ENCODE peak calls at places on chromosomes 11 and 22, in five cellular contexts. N is hepatocyte, E is fibroblast of lung, C is upper lobe of right lung, F is substantia nigra. O is an unnamed sample.

GRCh38 chr11:96614846-96615245 is 225.0 kb downstream of the JRKL start:
- DNase-seq in E (no peak), F (no peak), C (no peak), N (no peak), O (no peak)

GRCh38 chr11:126495281-126495680 is 139.8 kb downstream of the ST3GAL4 start:
- DNase-seq in E (no peak), F (no peak), C (peak), N (no peak), O (no peak)

GRCh38 chr11:19664896-19665548 is 47.6 kb upstream of the NAV2 start:
- DNase-seq in F (peak), C (no peak), N (no peak), E (peak), O (no peak)

GRCh38 chr22:47154621-47155081 is 392.2 kb downstream of the TBC1D22A start:
- DNase-seq in N (peak), E (peak), F (peak), C (no peak), O (no peak)

GRCh38 chr22:46072030-46072881 is 78.1 kb upstream of the PPARA start:
- DNase-seq in F (no peak), E (no peak), C (peak), N (peak), O (no peak)

GRCh38 chr11:115676206-115676605 is 172.0 kb upstream of the CADM1 start:
- DNase-seq in E (no peak), F (no peak), C (no peak), N (no peak), O (no peak)

GRCh38 chr11:95076416-95076815 is 9.7 kb downstream of the SRSF8 start:
- DNase-seq in C (no peak), E (peak), N (peak), F (no peak), O (no peak)

GRCh38 chr11:63880031-63880841 is 36.7 kb downstream of the RCOR2 start:
- DNase-seq in N (no peak), F (no peak), E (peak), C (no peak), O (no peak)

GRCh38 chr22:35456757-35457156 is 56.8 kb downstream of the MCM5 start:
- DNase-seq in C (no peak), N (no peak), F (no peak), E (no peak), O (no peak)

GRCh38 chr22:20226760-20227350 is 41.3 kb downstream of the RTN4R start:
- DNase-seq in C (no peak), E (no peak), F (no peak), N (no peak), O (no peak)

GRCh38 chr11:95371147-95371546 is 140.1 kb upstream of the SESN3 start:
- DNase-seq in C (no peak), F (no peak), E (no peak), N (no peak), O (no peak)

GRCh38 chr22:21736948-21737347 is 1.4 kb upstream of the YPEL1 start:
- DNase-seq in E (no peak), C (no peak), F (no peak), N (no peak), O (no peak)

GRCh38 chr11:15472405-15472799 is 357.7 kb downstream of the INSC start:
- DNase-seq in F (no peak), C (no peak), N (peak), E (no peak), O (no peak)

GRCh38 chr11:65077466-65077865 is 6.4 kb downstream of the CDCA5 start:
- DNase-seq in F (no peak), E (no peak), N (no peak), C (no peak), O (no peak)

GRCh38 chr11:14422052-14422813 is 63.2 kb upstream of the RRAS2 start:
- DNase-seq in F (peak), C (peak), E (peak), N (peak), O (peak)

GRCh38 chr22:28882545-28882877 is 861 bp upstream of the ZNRF3 start:
- DNase-seq in C (no peak), F (no peak), E (no peak), N (peak), O (no peak)

GRCh38 chr11:108559340-108559739 is 34.2 kb downstream of the EXPH5 start:
- DNase-seq in C (no peak), E (peak), F (no peak), N (no peak), O (no peak)

GRCh38 chr11:27783701-27784355 is 83.6 kb upstream of the BDNF start:
- DNase-seq in N (no peak), F (no peak), C (no peak), E (peak), O (no peak)

GRCh38 chr11:128926000-128926399 is 16.7 kb downstream of the TP53AIP1 start:
- DNase-seq in E (no peak), N (no peak), C (no peak), F (no peak), O (no peak)

GRCh38 chr11:109971184-109971523 is 122.0 kb upstream of the ZC3H12C start:
- DNase-seq in F (no peak), N (no peak), E (peak), C (no peak), O (no peak)

GRCh38 chr11:113496026-113496651 is 20.9 kb upstream of the DRD2 start:
- DNase-seq in E (no peak), F (no peak), C (no peak), N (no peak), O (no peak)

GRCh38 chr22:49553518-49554295 is 274.0 kb downstream of the BRD1 start:
- DNase-seq in F (no peak), N (peak), E (no peak), C (peak), O (no peak)

GRCh38 chr22:29780781-29781676 is 13.9 kb downstream of the UQCR10 start:
- DNase-seq in F (no peak), E (peak), N (no peak), C (no peak), O (no peak)

GRCh38 chr11:3905080-3905953 is 49.9 kb downstream of the STIM1 start:
- DNase-seq in C (no peak), N (peak), E (peak), F (no peak), O (peak)

GRCh38 chr11:69939551-69940245 is 120.5 kb upstream of the FGF3 start:
- DNase-seq in F (no peak), N (peak), C (peak), E (peak), O (no peak)

GRCh38 chr22:23085785-23086184 is 15.5 kb downstream of the GNAZ start:
- DNase-seq in C (no peak), E (no peak), F (no peak), N (no peak), O (no peak)

GRCh38 chr11:28144808-28145207 is 36.6 kb downstream of the METTL15 start:
- DNase-seq in F (no peak), E (peak), N (no peak), C (no peak), O (no peak)

GRCh38 chr22:43199541-43199940 is 12.6 kb upstream of the TTLL12 start:
- DNase-seq in F (no peak), E (no peak), N (no peak), C (no peak), O (no peak)

GRCh38 chr11:35662061-35662648 is 420 bp upstream of the TRIM44 start:
- DNase-seq in C (no peak), F (peak), N (peak), E (peak), O (no peak)

GRCh38 chr11:45266693-45267451 is 19.3 kb downstream of the SYT13 start:
- DNase-seq in N (peak), E (no peak), C (no peak), F (no peak), O (no peak)

GRCh38 chr11:110891411-110891810 is 179.2 kb upstream of the ARHGAP20 start:
- DNase-seq in F (no peak), C (no peak), E (peak), N (no peak), O (no peak)

GRCh38 chr11:47511927-47512326 is 41.0 kb downstream of the CELF1 start:
- DNase-seq in N (no peak), C (no peak), F (no peak), E (no peak), O (no peak)

GRCh38 chr11:47514825-47515647 is 37.9 kb downstream of the CELF1 start:
- DNase-seq in C (no peak), E (peak), N (peak), F (no peak), O (no peak)

GRCh38 chr11:47516155-47516554 is 36.8 kb downstream of the CELF1 start:
- DNase-seq in F (no peak), E (no peak), N (no peak), C (no peak), O (no peak)

GRCh38 chr11:47510231-47510630 is 42.7 kb downstream of the CELF1 start:
- DNase-seq in N (no peak), C (no peak), F (no peak), E (no peak), O (no peak)

DNA sequence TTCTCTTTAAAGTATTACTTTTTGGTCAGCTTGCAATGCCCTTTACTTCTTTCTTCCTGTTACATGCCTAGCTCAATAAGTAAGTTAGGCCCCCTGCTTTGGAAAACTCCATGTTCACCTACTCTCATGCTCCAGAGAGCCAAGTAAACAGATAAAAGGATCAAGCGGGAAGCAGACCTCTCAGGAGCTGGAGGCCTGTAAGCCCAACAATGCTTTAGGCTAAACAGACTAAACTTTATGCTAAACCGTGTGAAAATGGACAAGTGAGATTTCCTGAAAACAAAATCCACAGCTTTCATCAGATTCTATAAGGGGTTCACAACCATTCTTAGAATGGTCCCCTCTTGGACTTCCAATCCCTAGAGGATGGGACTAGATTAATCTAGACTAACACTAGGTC is 40.2 kb downstream of the CELF1 start:
- DNase-seq in C (no peak), F (no peak), E (no peak), N (peak), O (no peak)
- H3K27ac ChIP-seq in C (peak), F (no peak), E (peak), N (peak), O (peak)

GRCh38 chr11:86500500-86501170 is 125.9 kb downstream of the CCDC81 start:
- DNase-seq in C (no peak), N (no peak), E (no peak), F (no peak), O (no peak)
- H3K27ac ChIP-seq in C (no peak), N (peak), E (no peak), F (no peak), O (no peak)

DNA sequence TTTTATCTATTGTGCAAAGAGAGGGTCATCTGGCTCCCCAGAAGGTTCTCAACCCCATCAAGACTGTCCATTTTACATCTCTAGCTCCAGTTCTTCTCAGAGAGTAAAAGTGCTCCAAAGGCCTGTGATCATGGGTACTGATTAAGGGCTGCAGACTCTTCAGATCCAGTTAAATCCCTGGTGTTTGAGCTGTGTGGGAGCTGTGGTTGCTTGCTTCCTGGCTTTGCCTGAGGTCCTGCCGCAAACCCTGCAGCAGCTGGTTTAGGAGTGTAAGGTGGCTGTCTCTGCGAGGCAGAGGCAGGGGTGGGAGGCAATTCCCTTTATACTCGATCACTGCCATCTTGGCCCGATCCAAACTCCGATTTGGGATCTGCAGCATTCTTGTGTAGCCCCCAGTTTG is 1.2 kb downstream of the MRPL17 start:
- DNase-seq in E (no peak), N (no peak), F (no peak), C (no peak), O (no peak)
- H3K27ac ChIP-seq in E (peak), N (peak), F (peak), C (peak), O (no peak)

GRCh38 chr11:73141031-73141308 is 1.1 kb downstream of the FCHSD2 start:
- DNase-seq in C (no peak), F (peak), E (no peak), N (peak), O (no peak)

GRCh38 chr11:73139476-73140198 is 2.5 kb downstream of the FCHSD2 start:
- DNase-seq in E (peak), N (no peak), C (no peak), F (no peak), O (no peak)

GRCh38 chr11:73142128-73142377 is at the start of gene FCHSD2:
- DNase-seq in F (no peak), E (no peak), C (no peak), N (no peak), O (no peak)

GRCh38 chr11:73141309-73142127 is 600 bp downstream of the FCHSD2 start:
- DNase-seq in C (peak), E (peak), F (peak), N (peak), O (no peak)

DNA sequence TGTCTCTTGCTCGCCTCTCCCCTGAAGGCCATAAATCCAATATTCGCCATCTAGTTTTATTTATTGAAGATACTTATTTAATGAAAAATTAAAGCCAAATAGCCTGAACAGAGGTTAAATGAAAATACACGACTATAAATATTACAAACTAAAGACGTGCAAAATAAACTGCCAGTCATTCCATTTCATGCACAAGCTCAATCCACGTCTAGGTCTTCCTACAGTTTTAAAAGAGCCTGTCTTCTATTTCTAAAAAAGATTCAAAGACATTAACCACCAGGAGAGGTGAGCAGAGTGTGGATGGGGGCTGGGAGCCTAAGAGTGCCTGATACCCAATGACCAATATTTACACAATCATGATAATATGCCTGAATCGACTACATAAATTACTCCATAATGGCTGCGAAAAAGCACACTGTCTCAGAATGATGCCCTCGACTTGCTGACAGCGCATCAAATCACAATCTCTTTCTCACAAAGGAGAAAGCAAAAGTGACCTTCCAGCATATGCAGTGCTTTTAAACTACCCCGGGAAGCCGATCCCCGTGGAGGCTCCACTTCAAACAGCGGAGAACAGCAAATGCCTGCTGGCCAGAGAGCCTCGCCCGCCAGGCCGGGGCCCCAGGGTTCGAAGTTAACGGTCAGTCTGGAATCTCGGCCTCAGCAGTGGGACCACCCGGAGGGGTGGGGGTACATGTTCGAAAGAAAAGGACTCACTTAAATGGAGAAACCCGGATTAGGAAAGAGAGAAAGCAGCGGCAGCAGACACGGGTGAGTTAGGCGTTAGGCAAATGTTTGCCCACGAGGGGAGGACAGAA is 1.7 kb downstream of the FCHSD2 start:
- DNase-seq in C (no peak), E (peak), N (peak), F (peak), O (no peak)
- H3K27ac ChIP-seq in C (peak), E (peak), N (peak), F (peak), O (no peak)

O was measured in epithelial cell of prostate.